ENCODE peak calls at places on chromosomes 12 and 14, in six cellular contexts. C is hepatocyte, S is Panc1, G is uterus, W is SJSA1, K is left ventricle myocardium inferior. D is an unnamed sample. For H3K36me3, the result is how much of the 10 kb centered on the place peaks cover.

GRCh38 chr14:63896278-63896720 is 43.5 kb downstream of the SYNE2 start:
- DNase-seq in C (peak), S (no peak), G (peak), W (peak), K (peak), D (no peak)

GRCh38 chr12:111410229-111411186 is 4.8 kb downstream of the SH2B3 start:
- DNase-seq in C (no peak), S (no peak), G (no peak), W (no peak), K (peak), D (no peak)

GRCh38 chr14:37813746-37814145 is 218.3 kb downstream of the TTC6 start:
- DNase-seq in C (no peak), S (no peak), G (no peak), W (no peak), K (no peak), D (no peak)

GRCh38 chr14:52494444-52494843 is 57.9 kb downstream of the TXNDC16 start:
- DNase-seq in C (no peak), S (no peak), G (no peak), W (no peak), K (no peak), D (no peak)

GRCh38 chr14:52076334-52076733 is 7.5 kb upstream of the NID2 start:
- DNase-seq in C (no peak), S (peak), G (no peak), W (no peak), K (no peak), D (no peak)

GRCh38 chr12:27305673-27306504 is 26.7 kb upstream of the BMAL2 start:
- DNase-seq in C (peak), S (no peak), G (no peak), W (peak), K (no peak), D (no peak)

GRCh38 chr14:20836668-20837338 is 34.2 kb upstream of the RNASE1 start:
- DNase-seq in C (peak), S (no peak), G (no peak), W (no peak), K (no peak), D (no peak)

GRCh38 chr12:88544991-88545684 is 35.1 kb downstream of the KITLG start:
- DNase-seq in C (no peak), S (no peak), G (no peak), W (no peak), K (no peak), D (no peak)

GRCh38 chr12:98671459-98671858 is 26.4 kb downstream of the APAF1 start:
- DNase-seq in C (no peak), S (no peak), G (no peak), W (no peak), K (no peak), D (no peak)

GRCh38 chr12:56935752-56936151 is 1.5 kb upstream of the SDR9C7 start:
- DNase-seq in C (no peak), S (no peak), G (no peak), W (no peak), K (no peak), D (no peak)

DNA sequence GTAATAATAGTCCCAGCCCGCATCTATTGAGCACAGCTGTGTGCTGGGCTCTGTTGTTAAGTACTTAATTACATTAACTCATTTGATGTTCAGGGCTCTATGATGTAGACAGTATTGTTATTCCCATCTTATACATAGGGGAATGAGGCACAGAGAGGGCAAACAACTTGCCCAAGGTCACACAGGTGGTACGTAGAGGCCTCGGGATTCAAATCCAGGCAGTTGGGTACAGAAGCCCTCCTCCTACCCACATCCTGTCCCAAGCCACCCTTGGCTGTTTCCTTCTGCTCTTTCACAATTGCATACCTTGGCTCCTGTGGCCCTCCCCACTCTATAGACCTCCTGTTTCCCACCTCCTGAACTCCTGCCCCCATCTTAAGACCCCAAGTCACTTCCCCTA is 10.0 kb upstream of the GPR68 start:
- DNase-seq in C (no peak), S (no peak), G (no peak), W (no peak), K (no peak), D (no peak)
- H3K27ac ChIP-seq in C (no peak), S (no peak), G (no peak), W (no peak), K (peak), D (no peak)

GRCh38 chr12:130097798-130098255 is 64.4 kb upstream of the FZD10 start:
- DNase-seq in C (peak), S (no peak), G (no peak), W (no peak), K (no peak), D (no peak)
- H3K36me3 ChIP-seq in C (under half), S (under half), G (under half), W (under half), K (under half), D (under half)

GRCh38 chr12:123387508-123388217 is 3.7 kb downstream of the KMT5A start:
- DNase-seq in C (no peak), S (no peak), G (no peak), W (no peak), K (no peak), D (no peak)

GRCh38 chr12:123382684-123383083 is 1.2 kb upstream of the KMT5A start:
- DNase-seq in C (no peak), S (no peak), G (no peak), W (no peak), K (no peak), D (no peak)

GRCh38 chr12:123384994-123385376 is 1.1 kb downstream of the KMT5A start:
- DNase-seq in C (no peak), S (no peak), G (no peak), W (no peak), K (no peak), D (no peak)

GRCh38 chr12:123388218-123388947 is 4.5 kb downstream of the KMT5A start:
- DNase-seq in C (peak), S (no peak), G (peak), W (peak), K (peak), D (no peak)

GRCh38 chr12:123384318-123384993 is 524 bp downstream of the KMT5A start:
- DNase-seq in C (peak), S (no peak), G (no peak), W (peak), K (no peak), D (no peak)
- H3K27ac ChIP-seq in C (peak), S (peak), G (peak), W (peak), K (peak), D (no peak)

GRCh38 chr14:100341301-100342031 is 18.3 kb downstream of the SLC25A47 start:
- DNase-seq in C (peak), S (no peak), G (no peak), W (peak), K (no peak), D (no peak)

GRCh38 chr14:100336618-100337530 is 13.7 kb downstream of the SLC25A47 start:
- DNase-seq in C (no peak), S (no peak), G (no peak), W (no peak), K (no peak), D (no peak)

GRCh38 chr14:100342195-100342594 is 19.1 kb downstream of the SLC25A47 start:
- DNase-seq in C (no peak), S (no peak), G (no peak), W (no peak), K (no peak), D (no peak)

GRCh38 chr14:100340454-100340813 is 17.3 kb downstream of the SLC25A47 start:
- DNase-seq in C (no peak), S (no peak), G (no peak), W (no peak), K (no peak), D (no peak)

GRCh38 chr14:100339757-100340453 is 16.8 kb downstream of the SLC25A47 start:
- DNase-seq in C (no peak), S (no peak), G (no peak), W (no peak), K (no peak), D (no peak)
- H3K36me3 ChIP-seq in C (under half), S (under half), G (under half), W (half or more), K (half or more), D (under half)

DNA sequence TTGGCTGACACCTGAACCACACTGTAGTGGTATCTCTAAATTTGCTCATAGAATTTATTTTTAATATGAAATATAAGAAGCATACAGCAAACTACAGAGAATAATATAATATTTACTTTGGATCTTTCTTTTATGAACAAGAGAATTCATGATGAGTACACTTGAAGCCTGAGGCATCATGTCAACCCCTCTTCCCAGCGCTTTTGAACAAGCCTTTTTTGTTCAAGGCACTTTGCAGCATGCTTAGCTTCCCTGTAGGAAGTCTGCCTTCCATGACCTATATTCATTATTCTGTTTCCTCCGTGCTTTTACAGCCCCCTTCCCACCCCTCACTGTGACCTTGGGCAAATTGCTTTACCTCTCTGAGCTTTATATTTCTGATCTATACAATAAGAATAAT is 41.6 kb downstream of the SCN8A start:
- DNase-seq in C (no peak), S (no peak), G (no peak), W (no peak), K (no peak), D (no peak)
- H3K27ac ChIP-seq in C (no peak), S (no peak), G (no peak), W (no peak), K (no peak), D (no peak)

GRCh38 chr14:94380225-94381148 is 7.9 kb downstream of the SERPINA1 start:
- DNase-seq in C (no peak), S (no peak), G (no peak), W (no peak), K (no peak), D (no peak)
- H3K36me3 ChIP-seq in C (under half), S (under half), G (under half), W (under half), K (under half), D (under half)

DNA sequence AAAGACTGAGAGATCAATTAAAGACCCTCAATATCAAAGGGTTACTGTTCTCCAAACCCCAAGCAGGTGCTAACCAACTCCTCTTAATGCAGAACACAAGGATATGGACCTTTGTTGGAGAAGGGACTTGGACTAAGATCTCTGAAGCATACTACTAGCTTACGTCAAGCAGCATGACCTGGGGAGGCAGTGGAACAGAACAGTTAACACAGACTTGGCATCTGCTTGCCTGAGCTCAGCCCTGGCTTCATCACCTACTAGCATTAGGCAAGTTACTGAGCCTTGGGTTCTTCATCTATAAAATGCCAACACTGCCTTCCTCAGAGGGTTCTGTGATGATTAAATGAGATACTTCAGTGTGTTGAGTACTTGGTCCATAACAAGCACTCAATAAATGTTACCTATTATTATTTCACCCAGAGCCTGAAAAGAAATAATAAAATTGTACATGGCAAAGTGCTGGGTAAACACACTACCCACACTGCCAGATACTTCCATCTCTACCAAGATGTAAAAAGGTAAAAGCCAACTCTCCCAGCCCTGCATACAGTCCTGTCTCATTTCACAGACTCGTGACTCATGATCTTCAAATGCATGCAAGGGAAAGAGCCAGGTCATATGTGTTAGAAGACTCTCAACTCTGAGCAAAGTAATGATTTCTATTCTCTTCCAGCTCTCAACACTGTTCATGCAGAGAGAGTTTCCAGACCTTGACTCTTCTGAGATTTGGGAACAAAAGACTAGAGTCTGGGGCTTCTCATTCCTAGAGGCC is 39.7 kb downstream of the FMNL3 start:
- DNase-seq in C (no peak), S (no peak), G (no peak), W (no peak), K (no peak), D (no peak)
- H3K27ac ChIP-seq in C (no peak), S (no peak), G (no peak), W (no peak), K (peak), D (no peak)

DNA sequence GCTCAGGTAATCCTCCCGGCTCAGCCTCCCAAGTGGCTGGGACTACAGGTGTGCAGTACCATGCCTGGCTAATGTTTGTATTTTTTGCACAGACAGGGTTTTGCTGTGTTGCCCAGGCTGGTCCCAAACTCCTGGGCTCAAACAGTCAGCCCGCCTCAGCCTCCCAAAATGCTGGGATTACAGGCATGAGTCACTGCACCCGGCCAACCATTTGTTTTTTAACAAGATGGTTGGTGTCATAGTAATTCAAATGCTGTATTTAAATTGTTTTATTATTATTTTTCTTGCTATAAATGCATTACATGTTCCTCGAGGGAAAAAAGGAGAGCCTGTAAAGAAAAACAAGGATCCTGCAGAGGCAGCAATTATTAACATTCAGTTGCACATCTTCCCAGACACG is 83.9 kb downstream of the EP400 start:
- DNase-seq in C (no peak), S (no peak), G (no peak), W (no peak), K (no peak), D (no peak)
- H3K36me3 ChIP-seq in C (under half), S (under half), G (under half), W (half or more), K (half or more), D (under half)